ENCODE peak calls at places on chromosome 11, in five cellular contexts. One of them, this sample, is unnamed. For H3K4me1, the result is how much of the 10 kb centered on the place peaks cover.

GRCh38 chr11:12411806-12412727 is 34.7 kb downstream of the PARVA start:
- DNase-seq in H1: peak
- DNase-seq in mesendoderm: peak
- DNase-seq in heart left ventricle: no peak
- DNase-seq in sigmoid colon: peak
- DNase-seq in this sample: no peak

GRCh38 chr11:103109818-103110388 is 677 bp downstream of the DYNC2H1 start:
- DNase-seq in H1: no peak
- DNase-seq in mesendoderm: no peak
- DNase-seq in heart left ventricle: no peak
- DNase-seq in sigmoid colon: no peak
- DNase-seq in this sample: no peak

GRCh38 chr11:45021692-45022130 is 71.0 kb upstream of the TP53I11 start:
- DNase-seq in H1: no peak
- DNase-seq in mesendoderm: peak
- DNase-seq in heart left ventricle: peak
- DNase-seq in sigmoid colon: peak
- DNase-seq in this sample: peak

GRCh38 chr11:62487698-62488551 is 58.7 kb downstream of the AHNAK start:
- DNase-seq in H1: no peak
- DNase-seq in mesendoderm: no peak
- DNase-seq in heart left ventricle: no peak
- DNase-seq in sigmoid colon: no peak
- DNase-seq in this sample: no peak

GRCh38 chr11:19777342-19778102 is 64.9 kb downstream of the NAV2 start:
- DNase-seq in H1: no peak
- DNase-seq in mesendoderm: peak
- DNase-seq in heart left ventricle: no peak
- DNase-seq in sigmoid colon: no peak
- DNase-seq in this sample: no peak

GRCh38 chr11:77967753-77968152 is 26.7 kb downstream of the INTS4 start:
- DNase-seq in H1: no peak
- DNase-seq in mesendoderm: no peak
- DNase-seq in heart left ventricle: no peak
- DNase-seq in sigmoid colon: no peak
- DNase-seq in this sample: no peak

GRCh38 chr11:66835762-66836405 is 7.4 kb upstream of the RCE1 start:
- DNase-seq in H1: no peak
- DNase-seq in mesendoderm: no peak
- DNase-seq in heart left ventricle: no peak
- DNase-seq in sigmoid colon: no peak
- DNase-seq in this sample: no peak

GRCh38 chr11:119752946-119753345 is 23.9 kb upstream of the NECTIN1 start:
- DNase-seq in H1: no peak
- DNase-seq in mesendoderm: no peak
- DNase-seq in heart left ventricle: no peak
- DNase-seq in sigmoid colon: no peak
- DNase-seq in this sample: no peak

GRCh38 chr11:80722616-80723015 is 1281.8 kb upstream of the TENM4 start:
- DNase-seq in H1: no peak
- DNase-seq in mesendoderm: no peak
- DNase-seq in heart left ventricle: no peak
- DNase-seq in sigmoid colon: no peak
- DNase-seq in this sample: no peak

GRCh38 chr11:80724366-80724765 is 1283.5 kb upstream of the TENM4 start:
- DNase-seq in H1: no peak
- DNase-seq in mesendoderm: no peak
- DNase-seq in heart left ventricle: no peak
- DNase-seq in sigmoid colon: no peak
- DNase-seq in this sample: no peak

GRCh38 chr11:80720295-80720694 is 1279.5 kb upstream of the TENM4 start:
- DNase-seq in H1: no peak
- DNase-seq in mesendoderm: no peak
- DNase-seq in heart left ventricle: no peak
- DNase-seq in sigmoid colon: no peak
- DNase-seq in this sample: no peak

GRCh38 chr11:80718611-80719291 is 1277.9 kb upstream of the TENM4 start:
- DNase-seq in H1: no peak
- DNase-seq in mesendoderm: no peak
- DNase-seq in heart left ventricle: no peak
- DNase-seq in sigmoid colon: no peak
- DNase-seq in this sample: no peak

DNA sequence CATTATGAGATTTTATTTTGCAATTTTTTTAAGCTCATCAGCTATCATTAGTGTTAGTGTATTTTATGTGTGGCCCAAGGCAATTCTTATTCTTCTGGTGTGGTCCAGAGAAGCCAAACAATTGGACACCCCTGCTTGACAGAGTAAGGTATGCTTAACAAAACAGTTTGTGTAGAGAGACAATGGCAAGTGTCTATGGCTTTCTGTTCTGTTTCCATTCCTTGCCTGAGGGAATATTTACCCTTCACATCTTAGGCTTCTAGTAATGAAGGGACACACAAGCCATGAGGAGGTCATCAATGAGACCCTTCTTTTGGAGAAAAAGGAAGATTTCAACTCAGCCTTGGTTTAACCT is 1278.4 kb upstream of the TENM4 start:
- DNase-seq in H1: no peak
- DNase-seq in mesendoderm: peak
- DNase-seq in heart left ventricle: no peak
- DNase-seq in sigmoid colon: no peak
- DNase-seq in this sample: no peak
- H3K27ac ChIP-seq in H1: no peak
- H3K27ac ChIP-seq in mesendoderm: no peak
- H3K27ac ChIP-seq in heart left ventricle: no peak
- H3K27ac ChIP-seq in sigmoid colon: no peak
- H3K27ac ChIP-seq in this sample: no peak

DNA sequence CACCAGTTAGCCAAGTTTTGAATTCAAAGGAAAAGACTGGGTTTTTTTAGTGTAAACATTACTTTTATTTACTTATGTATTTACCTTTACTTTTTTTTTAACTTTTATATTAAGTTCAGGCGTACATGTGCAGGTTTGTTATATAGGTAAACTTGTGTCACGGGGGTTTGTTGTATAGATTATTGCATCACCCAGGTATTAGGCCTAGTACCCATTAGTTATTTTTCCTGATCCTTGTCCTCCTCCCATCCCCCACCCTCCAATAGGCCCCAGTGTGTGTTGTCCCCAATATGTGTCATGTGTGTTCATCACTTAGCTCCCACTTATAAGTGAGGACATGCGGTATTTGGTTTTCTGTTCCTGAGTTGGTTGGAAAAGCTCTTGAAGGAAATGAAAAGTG is 20.6 kb downstream of the ZW10 start:
- DNase-seq in H1: no peak
- DNase-seq in mesendoderm: no peak
- DNase-seq in heart left ventricle: no peak
- DNase-seq in sigmoid colon: no peak
- DNase-seq in this sample: no peak
- H3K4me1 ChIP-seq in H1: under half
- H3K4me1 ChIP-seq in mesendoderm: under half
- H3K4me1 ChIP-seq in heart left ventricle: under half
- H3K4me1 ChIP-seq in sigmoid colon: under half
- H3K4me1 ChIP-seq in this sample: under half

GRCh38 chr11:59891781-59892181 is 13.2 kb downstream of the OOSP3 start:
- DNase-seq in H1: no peak
- DNase-seq in mesendoderm: peak
- DNase-seq in heart left ventricle: no peak
- DNase-seq in sigmoid colon: no peak
- DNase-seq in this sample: no peak
- H3K4me3 ChIP-seq in H1: no peak
- H3K4me3 ChIP-seq in mesendoderm: no peak
- H3K4me3 ChIP-seq in heart left ventricle: no peak
- H3K4me3 ChIP-seq in sigmoid colon: no peak
- H3K4me3 ChIP-seq in this sample: no peak

DNA sequence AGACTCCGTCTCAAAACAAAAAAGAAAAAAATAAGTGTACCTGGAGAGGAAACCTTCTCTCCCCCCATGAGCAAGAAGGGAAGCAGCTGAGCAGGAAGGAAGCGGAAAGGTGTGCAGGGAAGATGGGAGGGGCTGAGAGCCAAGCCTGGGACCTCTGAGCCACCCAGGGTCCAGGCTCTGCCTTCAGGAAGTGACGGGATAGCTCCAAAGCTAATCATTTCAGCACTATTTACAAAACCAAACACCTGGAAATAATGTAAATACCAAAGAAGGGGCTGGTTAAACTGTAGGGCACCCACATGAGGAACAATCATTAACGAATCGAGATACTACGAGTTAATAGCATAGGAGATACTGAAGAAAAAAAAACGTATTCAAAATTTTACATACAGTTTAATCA is 27.9 kb downstream of the ARRB1 start:
- DNase-seq in H1: no peak
- DNase-seq in mesendoderm: peak
- DNase-seq in heart left ventricle: no peak
- DNase-seq in sigmoid colon: no peak
- DNase-seq in this sample: no peak
- H3K27ac ChIP-seq in H1: no peak
- H3K27ac ChIP-seq in mesendoderm: no peak
- H3K27ac ChIP-seq in heart left ventricle: no peak
- H3K27ac ChIP-seq in sigmoid colon: no peak
- H3K27ac ChIP-seq in this sample: no peak

GRCh38 chr11:47533690-47534135 is 19.2 kb downstream of the CELF1 start:
- DNase-seq in H1: no peak
- DNase-seq in mesendoderm: no peak
- DNase-seq in heart left ventricle: no peak
- DNase-seq in sigmoid colon: no peak
- DNase-seq in this sample: no peak
- H3K4me1 ChIP-seq in H1: under half
- H3K4me1 ChIP-seq in mesendoderm: under half
- H3K4me1 ChIP-seq in heart left ventricle: under half
- H3K4me1 ChIP-seq in sigmoid colon: under half
- H3K4me1 ChIP-seq in this sample: under half

GRCh38 chr11:118705111-118705741 is 25.8 kb upstream of the TREH start:
- DNase-seq in H1: no peak
- DNase-seq in mesendoderm: no peak
- DNase-seq in heart left ventricle: peak
- DNase-seq in sigmoid colon: no peak
- DNase-seq in this sample: no peak
- H3K4me3 ChIP-seq in H1: no peak
- H3K4me3 ChIP-seq in mesendoderm: no peak
- H3K4me3 ChIP-seq in heart left ventricle: no peak
- H3K4me3 ChIP-seq in sigmoid colon: no peak
- H3K4me3 ChIP-seq in this sample: no peak

DNA sequence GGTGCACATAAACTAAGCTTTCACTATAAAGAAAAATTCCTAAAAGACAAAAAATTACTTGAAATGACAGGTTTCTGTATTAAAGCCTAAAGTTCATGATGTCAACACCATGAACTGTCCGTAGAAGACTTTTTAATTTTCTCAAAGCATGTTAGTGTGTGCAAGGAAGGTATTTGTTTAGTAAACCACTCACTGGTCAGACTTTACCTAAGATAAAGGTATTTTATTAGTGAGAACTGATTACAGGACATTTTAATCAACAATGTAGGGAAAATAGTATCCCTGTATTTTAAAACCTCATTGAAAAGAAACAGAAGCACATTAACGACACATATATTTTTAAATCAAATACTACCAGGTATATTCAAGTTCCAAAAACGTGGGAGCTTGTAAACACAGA is 2.9 kb downstream of the PICALM start:
- DNase-seq in H1: no peak
- DNase-seq in mesendoderm: no peak
- DNase-seq in heart left ventricle: no peak
- DNase-seq in sigmoid colon: no peak
- DNase-seq in this sample: no peak
- H3K27ac ChIP-seq in H1: no peak
- H3K27ac ChIP-seq in mesendoderm: no peak
- H3K27ac ChIP-seq in heart left ventricle: peak
- H3K27ac ChIP-seq in sigmoid colon: peak
- H3K27ac ChIP-seq in this sample: peak

DNA sequence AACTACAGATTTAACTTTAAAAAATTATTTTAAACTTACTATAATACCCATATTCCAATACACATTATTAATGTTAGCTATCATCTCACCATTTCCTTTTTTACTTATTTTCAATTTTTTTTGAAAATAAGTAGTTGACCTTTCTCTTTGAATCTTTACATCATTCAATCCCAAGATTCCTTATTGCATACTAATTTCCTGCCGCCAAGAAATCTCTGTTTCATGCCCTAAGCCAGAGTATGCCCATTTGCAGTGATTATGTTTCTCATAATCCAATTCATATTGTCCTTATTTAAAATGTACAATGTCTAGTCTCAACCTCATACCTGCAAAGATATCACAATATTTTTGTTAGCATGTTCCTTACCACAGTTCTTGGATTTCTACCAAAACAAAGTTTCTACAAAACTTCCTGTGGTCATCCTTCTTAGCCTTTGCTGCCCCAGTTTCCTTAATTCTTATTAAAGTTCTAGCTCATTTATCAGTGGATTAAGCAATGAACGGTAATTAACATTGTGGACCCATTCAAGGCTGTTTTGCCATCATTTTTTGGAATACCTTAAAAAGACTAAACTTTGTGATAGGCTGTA is 75.3 kb downstream of the CD44 start:
- DNase-seq in H1: no peak
- DNase-seq in mesendoderm: no peak
- DNase-seq in heart left ventricle: no peak
- DNase-seq in sigmoid colon: no peak
- DNase-seq in this sample: no peak
- H3K4me1 ChIP-seq in H1: under half
- H3K4me1 ChIP-seq in mesendoderm: under half
- H3K4me1 ChIP-seq in heart left ventricle: under half
- H3K4me1 ChIP-seq in sigmoid colon: under half
- H3K4me1 ChIP-seq in this sample: under half

GRCh38 chr11:1826552-1827094 is 8.2 kb upstream of the SYT8 start:
- DNase-seq in H1: no peak
- DNase-seq in mesendoderm: peak
- DNase-seq in heart left ventricle: no peak
- DNase-seq in sigmoid colon: peak
- DNase-seq in this sample: peak
- H3K4me3 ChIP-seq in H1: no peak
- H3K4me3 ChIP-seq in mesendoderm: no peak
- H3K4me3 ChIP-seq in heart left ventricle: no peak
- H3K4me3 ChIP-seq in sigmoid colon: no peak
- H3K4me3 ChIP-seq in this sample: no peak

GRCh38 chr11:115408036-115408911 is 95.9 kb downstream of the CADM1 start:
- DNase-seq in H1: no peak
- DNase-seq in mesendoderm: no peak
- DNase-seq in heart left ventricle: no peak
- DNase-seq in sigmoid colon: no peak
- DNase-seq in this sample: no peak
- H3K27ac ChIP-seq in H1: no peak
- H3K27ac ChIP-seq in mesendoderm: no peak
- H3K27ac ChIP-seq in heart left ventricle: no peak
- H3K27ac ChIP-seq in sigmoid colon: no peak
- H3K27ac ChIP-seq in this sample: no peak